ENCODE peak calls at places on chromosome 15, in six cellular contexts. F, I, Z, J, W and S are unnamed samples.

GRCh38 chr15:47432831-47433230 is 284.5 kb upstream of the SEMA6D start:
- DNase-seq in F (no peak), I (no peak), Z (no peak), J (no peak), W (no peak), S (no peak)

GRCh38 chr15:50256188-50257041 is 9.1 kb downstream of the HDC start:
- DNase-seq in F (no peak), I (no peak), Z (no peak), J (no peak), W (no peak), S (peak; percentile 58)

GRCh38 chr15:42385206-42385979 is 26.1 kb downstream of the CAPN3 start:
- DNase-seq in F (peak; percentile 31), I (peak; percentile 84), Z (no peak), J (peak; percentile 69), W (no peak), S (peak; percentile 17)

GRCh38 chr15:78018445-78018844 is 59.1 kb downstream of the TBC1D2B start:
- DNase-seq in F (no peak), I (no peak), Z (no peak), J (no peak), W (no peak), S (no peak)

GRCh38 chr15:34271493-34271892 is 46.7 kb downstream of the EMC4 start:
- DNase-seq in F (no peak), I (no peak), Z (no peak), J (peak; percentile 26), W (no peak), S (no peak)

GRCh38 chr15:78093242-78094020 is 1.1 kb downstream of the SH2D7 start:
- DNase-seq in F (no peak), I (no peak), Z (no peak), J (no peak), W (peak; percentile 28), S (no peak)

GRCh38 chr15:89378699-89379422 is 44.2 kb upstream of the POLG start:
- DNase-seq in F (no peak), I (no peak), Z (no peak), J (no peak), W (no peak), S (no peak)

GRCh38 chr15:89362203-89363101 is 27.8 kb upstream of the POLG start:
- DNase-seq in F (no peak), I (no peak), Z (no peak), J (no peak), W (no peak), S (peak; percentile 39)

GRCh38 chr15:89395996-89396395 is 61.4 kb upstream of the POLG start:
- DNase-seq in F (no peak), I (no peak), Z (no peak), J (peak; percentile 90), W (no peak), S (no peak)

GRCh38 chr15:60526127-60526616 is 47.2 kb upstream of the ICE2 start:
- DNase-seq in F (peak; percentile 35), I (no peak), Z (no peak), J (no peak), W (no peak), S (no peak)

GRCh38 chr15:59687831-59688230 is 1.3 kb downstream of the BNIP2 start:
- DNase-seq in F (no peak), I (no peak), Z (no peak), J (peak; percentile 41), W (no peak), S (no peak)

GRCh38 chr15:39248204-39248603 is 332.7 kb upstream of the THBS1 start:
- DNase-seq in F (no peak), I (no peak), Z (peak; percentile 52), J (no peak), W (no peak), S (peak; percentile 85)

GRCh38 chr15:96052572-96053038 is 277.9 kb upstream of the NR2F2 start:
- DNase-seq in F (no peak), I (no peak), Z (no peak), J (no peak), W (no peak), S (no peak)

GRCh38 chr15:99433026-99433756 is 132.6 kb upstream of the MEF2A start:
- DNase-seq in F (no peak), I (no peak), Z (peak; percentile 75), J (no peak), W (peak; percentile 46), S (no peak)

GRCh38 chr15:60047701-60048100 is 43.6 kb downstream of the FOXB1 start:
- DNase-seq in F (no peak), I (no peak), Z (no peak), J (no peak), W (no peak), S (no peak)

GRCh38 chr15:39756806-39757522 is 25.7 kb downstream of the FSIP1 start:
- DNase-seq in F (no peak), I (peak; percentile 57), Z (no peak), J (peak; percentile 19), W (no peak), S (no peak)

GRCh38 chr15:89526181-89526580 is 29.8 kb upstream of the RHCG start:
- DNase-seq in F (no peak), I (no peak), Z (no peak), J (no peak), W (no peak), S (no peak)

GRCh38 chr15:61828860-61829513 is 231.3 kb downstream of the VPS13C start:
- DNase-seq in F (no peak), I (no peak), Z (no peak), J (no peak), W (no peak), S (no peak)

GRCh38 chr15:55357774-55358173 is 38.8 kb downstream of the PIGB start:
- DNase-seq in F (no peak), I (no peak), Z (no peak), J (no peak), W (no peak), S (no peak)

GRCh38 chr15:58458076-58458475 is 26.3 kb downstream of the LIPC start:
- DNase-seq in F (no peak), I (no peak), Z (no peak), J (peak; percentile 21), W (no peak), S (no peak)

DNA sequence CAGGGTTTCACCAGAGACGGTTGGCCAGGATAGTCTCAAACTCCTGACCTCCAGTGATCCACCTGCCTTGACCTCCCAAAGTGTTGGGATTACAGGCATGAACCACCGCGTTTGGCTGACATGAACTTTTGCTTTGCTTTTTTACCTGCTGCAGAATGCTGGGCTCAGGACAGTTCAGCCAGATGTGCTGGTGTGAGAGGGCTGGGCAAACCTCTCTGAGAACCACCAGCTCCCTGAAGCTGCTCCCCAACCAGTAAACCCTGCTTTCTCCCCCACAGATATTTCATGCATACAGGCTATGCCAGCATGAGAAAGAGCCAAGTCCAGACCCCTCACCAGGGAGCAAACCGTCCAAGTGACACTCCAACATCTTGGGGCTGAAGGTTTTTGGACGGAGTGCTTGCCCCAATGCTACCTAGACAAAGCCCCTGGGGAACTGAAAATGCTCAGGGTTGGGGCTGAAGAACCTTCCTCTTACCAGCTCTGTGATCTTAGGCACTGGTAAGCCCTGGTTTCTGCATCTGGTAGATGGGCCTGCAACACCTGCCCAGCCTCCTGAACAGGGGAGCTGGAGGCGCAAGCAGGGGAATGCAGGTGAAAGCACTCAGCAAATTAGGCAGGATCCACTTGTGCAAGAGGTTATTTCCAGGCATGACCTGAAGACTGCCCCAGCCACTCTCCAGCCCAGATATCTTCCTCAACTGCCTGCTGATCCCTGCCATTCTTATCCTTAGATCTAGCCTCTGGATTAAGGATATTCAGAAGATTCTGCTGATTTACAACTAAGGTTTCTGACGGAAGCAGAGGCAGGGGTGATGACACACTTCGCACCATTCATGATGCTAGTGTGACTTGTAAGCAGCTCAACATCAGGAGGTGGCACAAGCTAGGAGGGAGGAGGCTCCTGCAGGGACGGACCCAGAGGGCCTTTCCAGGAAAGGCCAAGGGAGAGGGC is 78.8 kb downstream of the TLE3 start:
- DNase-seq in F (no peak), I (no peak), Z (no peak), J (no peak), W (no peak), S (no peak)
- H3K27ac ChIP-seq in F (no peak overlapping the region), I (no peak overlapping the region), Z (no peak overlapping the region), J (no peak overlapping the region), W (no peak overlapping the region), S (no peak overlapping the region)

DNA sequence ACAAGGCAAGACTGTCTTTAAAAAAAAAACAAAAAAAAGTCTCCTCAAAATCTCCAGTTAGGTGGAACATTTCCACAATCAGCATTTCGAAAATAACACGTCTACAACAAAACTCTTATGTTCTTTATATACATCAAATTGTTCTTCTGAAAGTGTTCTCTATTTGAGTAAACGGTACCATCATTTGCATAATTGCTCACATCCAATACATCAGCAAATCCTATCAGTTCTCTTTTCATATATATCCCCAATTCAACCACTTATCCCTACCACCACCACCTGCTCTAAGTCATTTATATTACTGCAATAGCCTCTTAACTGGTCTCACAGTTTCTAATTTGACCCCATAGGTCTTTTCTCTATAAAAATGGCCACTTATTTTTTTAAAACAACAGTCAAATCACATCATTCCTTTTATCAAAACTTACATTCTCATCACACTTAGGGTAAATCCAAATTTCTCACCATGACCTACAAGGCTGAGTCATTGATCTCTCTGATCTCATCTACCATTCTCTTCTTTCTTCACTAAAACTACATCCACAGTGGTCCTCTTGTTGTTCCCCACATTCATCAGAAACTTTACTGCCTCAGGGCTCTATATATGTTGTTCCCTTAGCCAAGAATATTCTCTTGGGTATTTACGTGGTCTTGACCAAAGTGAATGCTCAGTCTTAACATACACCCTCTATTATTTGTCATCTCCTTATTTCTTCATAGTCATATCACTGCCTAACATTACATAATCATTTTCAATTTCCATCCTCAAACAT is 237.0 kb downstream of the SCAPER start:
- DNase-seq in F (no peak), I (no peak), Z (no peak), J (no peak), W (no peak), S (no peak)
- H3K4me3 ChIP-seq in F (no peak overlapping the region), I (no peak overlapping the region), Z (no peak overlapping the region), J (no peak overlapping the region), W (no peak overlapping the region), S (no peak overlapping the region)

GRCh38 chr15:92059036-92059970 is 205.8 kb downstream of the SLCO3A1 start:
- DNase-seq in F (no peak), I (no peak), Z (no peak), J (no peak), W (no peak), S (no peak)
- H3K27ac ChIP-seq in F (no peak overlapping the region), I (no peak overlapping the region), Z (no peak overlapping the region), J (no peak overlapping the region), W (no peak overlapping the region), S (no peak overlapping the region)

GRCh38 chr15:51669381-51669780 is 11.9 kb upstream of the SCG3 start:
- DNase-seq in F (no peak), I (no peak), Z (no peak), J (no peak), W (no peak), S (no peak)

GRCh38 chr15:51672100-51672731 is 9.1 kb upstream of the SCG3 start:
- DNase-seq in F (no peak), I (peak; percentile 50), Z (no peak), J (peak; percentile 36), W (no peak), S (no peak)

GRCh38 chr15:51672913-51673857 is 8.1 kb upstream of the SCG3 start:
- DNase-seq in F (no peak), I (no peak), Z (no peak), J (no peak), W (no peak), S (no peak)

GRCh38 chr15:51668446-51668845 is 12.9 kb upstream of the SCG3 start:
- DNase-seq in F (no peak), I (no peak), Z (no peak), J (no peak), W (no peak), S (no peak)

DNA sequence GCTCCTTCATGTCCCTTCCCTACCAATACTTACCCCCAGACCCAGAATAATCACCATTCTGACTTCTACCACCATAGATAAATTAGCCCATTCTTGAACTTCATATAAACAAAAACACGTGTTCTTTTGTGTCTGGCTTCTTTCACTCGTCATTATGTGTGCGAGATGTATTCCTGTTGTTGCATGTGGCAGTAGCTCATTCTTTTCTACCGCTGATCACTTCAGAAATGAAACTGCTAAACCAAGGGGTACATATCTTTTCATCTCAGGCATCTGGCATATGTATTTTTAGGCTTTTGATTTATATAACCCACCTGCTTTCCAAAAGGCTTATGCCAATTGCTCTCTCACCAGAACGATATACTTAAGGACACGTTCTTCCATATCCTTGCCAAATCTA is 13.8 kb upstream of the SCG3 start:
- DNase-seq in F (no peak), I (no peak), Z (no peak), J (no peak), W (no peak), S (no peak)
- H3K4me3 ChIP-seq in F (no peak overlapping the region), I (no peak overlapping the region), Z (no peak overlapping the region), J (no peak overlapping the region), W (no peak overlapping the region), S (no peak overlapping the region)